ENCODE peak calls at places on chromosomes 13 and 19, in ten cellular contexts. W is activated CD8-positive, alpha-beta memory T cell treated with anti-CD3 and anti-CD28 coated beads, Interleukin-2, amount 50 U/mL, for 4 hours; X is osteocyte; N is NCI-H187 treated with DMSO at 0.1 percent for 48 hours; I is T1000; E is activated CD4-positive, alpha-beta T cell treated with anti-CD3 and anti-CD28 coated beads for 24 hours; Y is stimulated activated CD4-positive, alpha-beta T cell treated with anti-CD3 and anti-CD28 coated beads, Interleukin-2, amount 100 ng/mL, for 4 hours; C is CD8-positive, alpha-beta memory T cell; Q is ELR; F is GOT3. M is an unnamed sample.

GRCh38 chr13:28394422-28394821 is 100.5 kb downstream of the FLT1 start:
- DNase-seq in N (no peak), I (no peak), Y (no peak), C (no peak), Q (peak), W (no peak), X (no peak), F (no peak), E (no peak), M (no peak)

GRCh38 chr19:28543244-28543776 is 669.6 kb downstream of the UQCRFS1 start:
- DNase-seq in F (no peak), X (no peak), Q (no peak), C (no peak), N (no peak), W (no peak), I (no peak), Y (no peak), E (no peak), M (no peak)

GRCh38 chr19:1852294-1852646 is 4.0 kb upstream of the REXO1 start:
- DNase-seq in C (no peak), E (no peak), I (no peak), Y (no peak), X (no peak), Q (no peak), W (no peak), N (no peak), F (no peak), M (no peak)

GRCh38 chr13:47798194-47798593 is 202.9 kb downstream of the SUCLA2 start:
- DNase-seq in C (no peak), I (no peak), X (no peak), F (no peak), E (no peak), Q (no peak), W (no peak), Y (no peak), N (no peak), M (no peak)

GRCh38 chr13:66503890-66504289 is 726.2 kb downstream of the PCDH9 start:
- DNase-seq in X (no peak), C (no peak), I (no peak), N (no peak), Y (no peak), Q (no peak), W (no peak), F (no peak), E (no peak), M (no peak)

GRCh38 chr19:4851551-4852290 is 15.7 kb downstream of the PLIN3 start:
- DNase-seq in W (peak), N (peak), I (peak), C (peak), F (no peak), E (peak), X (peak), Q (peak), Y (peak), M (peak)

GRCh38 chr19:18450934-18451836 is 13.3 kb upstream of the ISYNA1 start:
- DNase-seq in N (no peak), E (peak), W (peak), Q (peak), F (no peak), X (peak), I (peak), C (peak), Y (peak), M (peak)

GRCh38 chr19:1312732-1313694 is 27.3 kb downstream of the EFNA2 start:
- DNase-seq in I (no peak), N (no peak), F (no peak), C (no peak), X (no peak), Q (peak), Y (no peak), E (no peak), W (no peak), M (no peak)

GRCh38 chr13:85536706-85537105 is 262.5 kb downstream of the SLITRK6 start:
- DNase-seq in Q (peak), X (no peak), C (no peak), E (no peak), Y (no peak), N (no peak), W (no peak), F (no peak), I (no peak), M (no peak)

GRCh38 chr19:50215820-50216219 is 12.4 kb downstream of the MYH14 start:
- DNase-seq in X (no peak), Q (no peak), E (no peak), F (no peak), N (no peak), Y (no peak), I (no peak), C (no peak), W (no peak), M (no peak)

GRCh38 chr13:43240278-43240677 is 216.9 kb downstream of the DNAJC15 start:
- DNase-seq in Y (no peak), C (no peak), X (no peak), E (no peak), W (no peak), N (no peak), I (no peak), Q (no peak), F (no peak), M (no peak)

GRCh38 chr13:27125357-27126282 is 46.0 kb downstream of the USP12 start:
- DNase-seq in W (no peak), F (no peak), Y (no peak), I (no peak), E (no peak), N (no peak), Q (no peak), X (no peak), C (no peak), M (no peak)

GRCh38 chr19:54336893-54337857 is 1.8 kb downstream of the LILRA4 start:
- DNase-seq in I (no peak), C (no peak), X (no peak), N (no peak), Q (no peak), W (no peak), E (no peak), F (no peak), Y (no peak), M (no peak)

GRCh38 chr19:48698046-48698445 is 2.3 kb downstream of the FUT2 start:
- DNase-seq in F (no peak), N (no peak), Y (no peak), E (no peak), I (no peak), X (no peak), Q (peak), W (no peak), C (no peak), M (no peak)

GRCh38 chr13:26965976-26966375 is 205.4 kb upstream of the GPR12 start:
- DNase-seq in Q (no peak), I (no peak), F (no peak), N (no peak), E (no peak), Y (no peak), W (no peak), X (no peak), C (no peak), M (no peak)

GRCh38 chr19:31286491-31286890 is 62.7 kb downstream of the TSHZ3 start:
- DNase-seq in Q (no peak), W (no peak), I (no peak), N (no peak), F (no peak), X (no peak), C (no peak), Y (no peak), E (no peak), M (no peak)

GRCh38 chr19:38374332-38375097 is at the start of gene PSMD8:
- DNase-seq in Y (peak), E (peak), Q (peak), I (peak), X (peak), F (peak), N (peak), W (peak), C (peak), M (peak)

GRCh38 chr19:13315495-13315894 is 165.3 kb downstream of the IER2 start:
- DNase-seq in C (no peak), I (no peak), N (no peak), Q (no peak), Y (no peak), E (no peak), W (no peak), X (no peak), F (no peak), M (no peak)

GRCh38 chr19:10317045-10317856 is 1.4 kb upstream of the FDX2 start:
- DNase-seq in W (no peak), Y (no peak), N (no peak), E (no peak), Q (no peak), F (no peak), X (no peak), I (no peak), C (no peak), M (no peak)

GRCh38 chr13:40564342-40564997 is 102.0 kb downstream of the FOXO1 start:
- DNase-seq in Q (no peak), Y (no peak), E (no peak), C (no peak), I (no peak), X (no peak), W (no peak), F (no peak), N (no peak), M (no peak)

GRCh38 chr13:112619730-112620639 is 32.0 kb upstream of the TUBGCP3 start:
- DNase-seq in I (no peak), W (no peak), C (no peak), Q (peak), N (peak), F (no peak), E (no peak), Y (no peak), X (peak), M (no peak)

GRCh38 chr19:19955208-19955607 is 54.5 kb downstream of the ZNF93 start:
- DNase-seq in C (no peak), X (peak), N (no peak), F (no peak), I (no peak), W (no peak), Q (no peak), Y (no peak), E (no peak), M (no peak)

GRCh38 chr13:61685683-61686013 is 270.0 kb upstream of the PCDH20 start:
- DNase-seq in E (no peak), X (no peak), N (no peak), Q (peak), F (no peak), Y (no peak), I (no peak), W (no peak), C (no peak), M (no peak)

GRCh38 chr19:45238556-45238955 is 6.7 kb downstream of the EXOC3L2 start:
- DNase-seq in C (no peak), I (no peak), N (no peak), F (no peak), X (no peak), W (no peak), Y (no peak), Q (no peak), E (no peak), M (no peak)

GRCh38 chr13:43730642-43731041 is 56.1 kb downstream of the ENOX1 start:
- DNase-seq in E (no peak), C (no peak), Y (no peak), W (no peak), F (no peak), X (no peak), I (no peak), N (no peak), Q (peak), M (no peak)

GRCh38 chr13:38685974-38686571 is 804 bp upstream of the FREM2 start:
- DNase-seq in Q (peak), X (no peak), Y (no peak), C (no peak), I (no peak), F (no peak), W (no peak), N (no peak), E (no peak), M (no peak)

GRCh38 chr13:78067290-78067689 is 148.7 kb upstream of the EDNRB start:
- DNase-seq in Y (no peak), Q (no peak), E (no peak), W (no peak), I (no peak), C (no peak), X (no peak), N (no peak), F (no peak), M (no peak)

M was measured in immature natural killer cell.